ENCODE peak calls at places on chromosomes 16 and 17, in seven cellular contexts. One of them, this sample, is unnamed.

GRCh38 chr16:51268237-51268636 is 117.2 kb upstream of the SALL1 start:
- DNase-seq in Peyer's patch: no peak
- DNase-seq in AG04450: no peak
- DNase-seq in Calu3: no peak
- DNase-seq in HCT116: no peak
- DNase-seq in A549: no peak
- DNase-seq in BE2C: no peak
- DNase-seq in this sample: no peak

GRCh38 chr17:51228177-51228576 is 31.7 kb downstream of the MBTD1 start:
- DNase-seq in Peyer's patch: no peak
- DNase-seq in AG04450: no peak
- DNase-seq in Calu3: no peak
- DNase-seq in HCT116: no peak
- DNase-seq in A549: no peak
- DNase-seq in BE2C: no peak
- DNase-seq in this sample: no peak

GRCh38 chr16:20792216-20792615 is 14.1 kb downstream of the ERI2 start:
- DNase-seq in Peyer's patch: no peak
- DNase-seq in AG04450: no peak
- DNase-seq in Calu3: no peak
- DNase-seq in HCT116: no peak
- DNase-seq in A549: no peak
- DNase-seq in BE2C: no peak
- DNase-seq in this sample: no peak

GRCh38 chr17:37446027-37446426 is 39.3 kb downstream of the TADA2A start:
- DNase-seq in Peyer's patch: no peak
- DNase-seq in AG04450: no peak
- DNase-seq in Calu3: no peak
- DNase-seq in HCT116: peak; percentile 84
- DNase-seq in A549: peak; percentile 40
- DNase-seq in BE2C: no peak
- DNase-seq in this sample: no peak

GRCh38 chr17:29640413-29640812 is 17.7 kb upstream of the CORO6 start:
- DNase-seq in Peyer's patch: no peak
- DNase-seq in AG04450: peak; percentile 27
- DNase-seq in Calu3: no peak
- DNase-seq in HCT116: no peak
- DNase-seq in A549: no peak
- DNase-seq in BE2C: no peak
- DNase-seq in this sample: no peak

GRCh38 chr17:68783861-68784260 is 171.3 kb downstream of the ABCA8 start:
- DNase-seq in Peyer's patch: no peak
- DNase-seq in AG04450: no peak
- DNase-seq in Calu3: no peak
- DNase-seq in HCT116: no peak
- DNase-seq in A549: no peak
- DNase-seq in BE2C: no peak
- DNase-seq in this sample: no peak

GRCh38 chr17:66975614-66976378 is 11.3 kb downstream of the CACNG4 start:
- DNase-seq in Peyer's patch: no peak
- DNase-seq in AG04450: no peak
- DNase-seq in Calu3: peak; percentile 77
- DNase-seq in HCT116: peak; percentile 48
- DNase-seq in A549: peak; percentile 70
- DNase-seq in BE2C: no peak
- DNase-seq in this sample: no peak

GRCh38 chr17:69607162-69607834 is 192.8 kb downstream of the MAP2K6 start:
- DNase-seq in Peyer's patch: peak; percentile 31
- DNase-seq in AG04450: peak; percentile 71
- DNase-seq in Calu3: peak; percentile 21
- DNase-seq in HCT116: peak; percentile 57
- DNase-seq in A549: peak; percentile 54
- DNase-seq in BE2C: peak; percentile 59
- DNase-seq in this sample: no peak

GRCh38 chr16:9965079-9965478 is 217.1 kb downstream of the GRIN2A start:
- DNase-seq in Peyer's patch: no peak
- DNase-seq in AG04450: no peak
- DNase-seq in Calu3: no peak
- DNase-seq in HCT116: no peak
- DNase-seq in A549: no peak
- DNase-seq in BE2C: no peak
- DNase-seq in this sample: no peak

GRCh38 chr16:53484542-53484941 is 18.5 kb downstream of the AKTIP start:
- DNase-seq in Peyer's patch: no peak
- DNase-seq in AG04450: no peak
- DNase-seq in Calu3: no peak
- DNase-seq in HCT116: no peak
- DNase-seq in A549: no peak
- DNase-seq in BE2C: no peak
- DNase-seq in this sample: no peak

GRCh38 chr17:1312261-1312870 is 32.9 kb downstream of the TRARG1 start:
- DNase-seq in Peyer's patch: no peak
- DNase-seq in AG04450: no peak
- DNase-seq in Calu3: no peak
- DNase-seq in HCT116: no peak
- DNase-seq in A549: no peak
- DNase-seq in BE2C: peak; percentile 73
- DNase-seq in this sample: no peak

GRCh38 chr17:62781826-62782225 is 26.3 kb downstream of the MARCHF10 start:
- DNase-seq in Peyer's patch: no peak
- DNase-seq in AG04450: no peak
- DNase-seq in Calu3: no peak
- DNase-seq in HCT116: no peak
- DNase-seq in A549: no peak
- DNase-seq in BE2C: no peak
- DNase-seq in this sample: no peak

GRCh38 chr17:29084476-29085148 is 41.7 kb downstream of the PIPOX start:
- DNase-seq in Peyer's patch: no peak
- DNase-seq in AG04450: peak; percentile 7
- DNase-seq in Calu3: no peak
- DNase-seq in HCT116: no peak
- DNase-seq in A549: no peak
- DNase-seq in BE2C: peak; percentile 31
- DNase-seq in this sample: no peak

GRCh38 chr16:30721606-30722005 is 22.6 kb downstream of the SRCAP start:
- DNase-seq in Peyer's patch: no peak
- DNase-seq in AG04450: no peak
- DNase-seq in Calu3: no peak
- DNase-seq in HCT116: no peak
- DNase-seq in A549: no peak
- DNase-seq in BE2C: no peak
- DNase-seq in this sample: no peak

GRCh38 chr16:54175552-54176375 is 110.8 kb downstream of the IRX3 start:
- DNase-seq in Peyer's patch: no peak
- DNase-seq in AG04450: no peak
- DNase-seq in Calu3: no peak
- DNase-seq in HCT116: no peak
- DNase-seq in A549: no peak
- DNase-seq in BE2C: no peak
- DNase-seq in this sample: no peak

GRCh38 chr17:40916366-40916765 is 21.1 kb downstream of the KRT23 start:
- DNase-seq in Peyer's patch: no peak
- DNase-seq in AG04450: no peak
- DNase-seq in Calu3: no peak
- DNase-seq in HCT116: no peak
- DNase-seq in A549: no peak
- DNase-seq in BE2C: no peak
- DNase-seq in this sample: no peak

GRCh38 chr16:9381908-9382307 is 290.5 kb downstream of the HAPSTR1 start:
- DNase-seq in Peyer's patch: no peak
- DNase-seq in AG04450: no peak
- DNase-seq in Calu3: no peak
- DNase-seq in HCT116: no peak
- DNase-seq in A549: no peak
- DNase-seq in BE2C: no peak
- DNase-seq in this sample: no peak

GRCh38 chr16:85316321-85316919 is 204.1 kb upstream of the CIBAR2 start:
- DNase-seq in Peyer's patch: no peak
- DNase-seq in AG04450: no peak
- DNase-seq in Calu3: peak; percentile 84
- DNase-seq in HCT116: peak; percentile 83
- DNase-seq in A549: peak; percentile 79
- DNase-seq in BE2C: peak; percentile 86
- DNase-seq in this sample: peak; percentile 35

DNA sequence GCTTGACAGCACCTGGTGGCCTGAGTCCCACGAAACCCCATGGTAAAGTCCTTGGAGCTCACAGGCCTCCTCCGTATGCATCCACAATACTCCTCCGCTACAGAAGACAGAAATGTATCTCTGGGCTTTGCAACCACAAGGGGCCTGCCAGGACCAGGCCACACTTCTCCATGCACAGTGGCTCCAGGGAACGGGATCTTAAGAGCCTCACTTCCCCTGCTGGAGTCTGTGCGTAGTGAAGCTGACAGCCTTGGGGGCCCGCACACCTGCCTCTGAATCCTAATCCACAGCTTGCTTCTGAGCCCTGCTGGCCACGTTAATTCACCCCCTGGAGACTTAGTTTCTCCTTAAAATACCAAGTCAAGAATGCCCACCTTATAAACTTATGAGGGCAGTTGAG is 125.7 kb downstream of the COPRS start:
- DNase-seq in Peyer's patch: no peak
- DNase-seq in AG04450: no peak
- DNase-seq in Calu3: no peak
- DNase-seq in HCT116: no peak
- DNase-seq in A549: no peak
- DNase-seq in BE2C: no peak
- DNase-seq in this sample: no peak
- TF ChIP-seq CTCF in Peyer's patch: no peak
- TF ChIP-seq CTCF in AG04450: peak; percentile 7
- TF ChIP-seq CTCF in Calu3: no peak
- TF ChIP-seq CTCF in HCT116: no peak
- TF ChIP-seq CTCF in A549: no peak
- TF ChIP-seq CTCF in BE2C: no peak
- TF ChIP-seq CTCF in this sample: no peak

GRCh38 chr16:11612110-11612981 is 25.6 kb upstream of the LITAF start:
- DNase-seq in Peyer's patch: peak; percentile 40
- DNase-seq in AG04450: no peak
- DNase-seq in Calu3: peak; percentile 95
- DNase-seq in HCT116: peak; percentile 61
- DNase-seq in A549: no peak
- DNase-seq in BE2C: no peak
- DNase-seq in this sample: no peak
- TF ChIP-seq CTCF in Peyer's patch: no peak
- TF ChIP-seq CTCF in AG04450: no peak
- TF ChIP-seq CTCF in Calu3: no peak
- TF ChIP-seq CTCF in HCT116: no peak
- TF ChIP-seq CTCF in A549: no peak
- TF ChIP-seq CTCF in BE2C: no peak
- TF ChIP-seq CTCF in this sample: no peak

GRCh38 chr17:9571201-9571600 is 4.4 kb downstream of the STX8 start:
- DNase-seq in Peyer's patch: no peak
- DNase-seq in AG04450: no peak
- DNase-seq in Calu3: no peak
- DNase-seq in HCT116: no peak
- DNase-seq in A549: no peak
- DNase-seq in BE2C: no peak
- DNase-seq in this sample: no peak

GRCh38 chr17:9577402-9577709 is 914 bp downstream of the CFAP52 start:
- DNase-seq in Peyer's patch: no peak
- DNase-seq in AG04450: no peak
- DNase-seq in Calu3: no peak
- DNase-seq in HCT116: no peak
- DNase-seq in A549: no peak
- DNase-seq in BE2C: no peak
- DNase-seq in this sample: no peak

GRCh38 chr17:9576521-9577401 is at the start of gene CFAP52:
- DNase-seq in Peyer's patch: peak; percentile 65
- DNase-seq in AG04450: peak; percentile 50
- DNase-seq in Calu3: peak; percentile 61
- DNase-seq in HCT116: peak; percentile 48
- DNase-seq in A549: peak; percentile 84
- DNase-seq in BE2C: peak; percentile 65
- DNase-seq in this sample: peak; percentile 66

DNA sequence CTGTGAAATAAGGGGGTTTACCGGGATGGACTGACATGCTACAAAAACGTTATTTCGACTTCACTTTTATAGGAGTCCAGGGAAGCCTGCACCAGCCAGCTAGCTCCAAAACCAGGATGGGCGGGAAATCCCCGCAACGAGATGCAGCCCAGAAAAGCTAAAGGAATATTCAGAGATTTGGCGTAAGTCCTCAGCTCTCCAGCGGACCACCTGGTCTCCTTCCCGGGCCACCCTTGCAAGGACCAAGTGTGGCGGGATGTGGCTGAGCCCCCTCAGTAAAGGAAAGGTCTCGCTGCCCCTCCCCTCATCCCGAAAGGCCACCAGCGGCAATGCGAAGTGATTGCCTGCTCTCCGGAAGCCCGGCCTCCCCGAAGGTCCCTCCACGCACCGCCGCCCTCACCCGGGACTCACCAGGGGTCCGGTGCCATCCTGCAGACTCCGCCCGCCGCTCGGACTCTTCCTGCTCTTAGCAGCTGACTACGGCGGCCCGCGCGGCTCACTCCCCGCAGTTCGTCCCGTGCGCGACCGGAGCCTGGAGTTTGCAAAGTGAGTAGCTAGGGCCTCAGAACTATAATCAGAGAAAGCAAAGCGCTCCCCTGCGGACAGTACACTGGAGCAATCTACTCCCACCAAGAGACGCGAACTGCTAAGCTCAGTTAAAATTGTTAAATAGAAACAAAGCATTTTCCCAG is at the start of gene STX8:
- DNase-seq in Peyer's patch: peak; percentile 90
- DNase-seq in AG04450: peak; percentile 75
- DNase-seq in Calu3: peak; percentile 85
- DNase-seq in HCT116: peak; percentile 74
- DNase-seq in A549: peak; percentile 86
- DNase-seq in BE2C: peak; percentile 81
- DNase-seq in this sample: peak; percentile 80
- TF ChIP-seq CTCF in Peyer's patch: peak; percentile 8
- TF ChIP-seq CTCF in AG04450: peak; percentile 19
- TF ChIP-seq CTCF in Calu3: no peak
- TF ChIP-seq CTCF in HCT116: no peak
- TF ChIP-seq CTCF in A549: no peak
- TF ChIP-seq CTCF in BE2C: no peak
- TF ChIP-seq CTCF in this sample: no peak

DNA sequence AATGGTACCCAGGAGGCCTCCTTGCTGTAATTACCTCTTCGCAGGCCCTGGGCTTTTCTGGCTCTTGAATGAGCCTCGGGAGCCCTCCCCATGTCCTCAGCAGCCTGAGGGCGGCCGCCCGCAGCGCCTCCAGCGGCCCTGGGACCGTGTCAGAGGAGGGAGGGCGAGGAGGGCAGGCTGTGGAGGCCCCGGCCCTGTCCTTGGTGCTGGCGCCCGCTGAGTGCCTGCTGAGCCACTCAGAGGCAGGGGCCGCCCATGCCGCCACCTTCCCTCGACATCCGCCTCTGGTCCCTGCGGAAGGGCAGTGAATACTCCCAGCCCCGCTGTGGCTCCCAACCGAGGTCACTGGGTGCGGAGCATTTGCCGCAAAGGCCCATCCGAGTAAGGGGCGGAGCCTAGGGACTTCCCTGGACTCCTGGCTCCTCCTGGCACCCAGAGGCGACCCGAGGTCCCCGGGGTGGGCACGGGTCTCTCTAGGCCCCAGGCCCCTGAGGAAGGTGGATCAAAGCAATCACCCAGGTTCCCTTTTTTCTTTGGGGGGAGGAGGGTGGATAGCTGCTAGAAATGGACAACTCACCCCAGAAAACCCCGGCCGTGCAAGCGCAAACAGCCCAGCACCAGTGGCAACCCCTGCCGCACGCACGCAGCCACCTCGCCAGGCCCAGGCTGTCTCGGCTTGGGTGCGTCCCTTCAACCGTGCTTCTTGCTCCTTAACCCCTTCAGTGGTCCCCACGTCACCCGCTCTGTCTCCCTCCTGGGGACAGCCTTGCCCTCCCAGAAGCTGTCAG is 2.7 kb downstream of the RBFOX3 start:
- DNase-seq in Peyer's patch: no peak
- DNase-seq in AG04450: no peak
- DNase-seq in Calu3: peak; percentile 27
- DNase-seq in HCT116: peak; percentile 12
- DNase-seq in A549: no peak
- DNase-seq in BE2C: no peak
- DNase-seq in this sample: no peak
- TF ChIP-seq CTCF in Peyer's patch: no peak
- TF ChIP-seq CTCF in AG04450: peak; percentile 5
- TF ChIP-seq CTCF in Calu3: no peak
- TF ChIP-seq CTCF in HCT116: peak; percentile 36
- TF ChIP-seq CTCF in A549: no peak
- TF ChIP-seq CTCF in BE2C: no peak
- TF ChIP-seq CTCF in this sample: no peak